ENCODE peak calls at places on chromosomes 7 and 10, in five cellular contexts. V is transverse colon, B is HepG2, Z is sigmoid colon, L is GM12891. S is an unnamed sample.

GRCh38 chr7:155317114-155317434 is 19.4 kb downstream of the INSIG1 start:
- DNase-seq in Z (no peak), B (no peak), V (no peak), L (no peak), S (no peak)

GRCh38 chr7:137990251-137990901 is 11.5 kb downstream of the CREB3L2 start:
- DNase-seq in Z (no peak), V (no peak), L (no peak), B (no peak), S (no peak)

GRCh38 chr10:90136731-90137316 is 435.4 kb downstream of the KIF20B start:
- DNase-seq in Z (no peak), B (no peak), L (no peak), V (no peak), S (no peak)

GRCh38 chr10:13555884-13556529 is 27.2 kb upstream of the BEND7 start:
- DNase-seq in L (no peak), V (no peak), B (no peak), Z (no peak), S (no peak)

GRCh38 chr7:120874722-120875121 is 16.8 kb upstream of the TSPAN12 start:
- DNase-seq in L (no peak), Z (no peak), V (no peak), B (no peak), S (no peak)

GRCh38 chr7:65265959-65266519 is 107.6 kb upstream of the ZNF92 start:
- DNase-seq in V (no peak), B (no peak), L (no peak), Z (no peak), S (no peak)

GRCh38 chr10:79378647-79379511 is 31.6 kb downstream of the PPIF start:
- DNase-seq in V (peak; percentile 6), L (no peak), Z (peak; percentile 72), B (no peak), S (no peak)

GRCh38 chr10:71520042-71520441 is 123.3 kb downstream of the CDH23 start:
- DNase-seq in V (no peak), B (no peak), Z (no peak), L (no peak), S (no peak)

GRCh38 chr7:149690688-149691446 is 82.5 kb downstream of the ZNF467 start:
- DNase-seq in L (no peak), Z (peak; percentile 69), V (no peak), B (peak; percentile 92), S (no peak)

GRCh38 chr10:42938351-42938750 is 138.5 kb upstream of the RET start:
- DNase-seq in Z (no peak), L (no peak), B (no peak), V (no peak), S (no peak)

GRCh38 chr7:15367897-15368296 is 193.9 kb downstream of the AGMO start:
- DNase-seq in V (no peak), B (no peak), Z (no peak), L (no peak), S (no peak)

GRCh38 chr10:775245-776075 is 86.0 kb upstream of the DIP2C start:
- DNase-seq in B (no peak), V (no peak), Z (peak; percentile 90), L (no peak), S (no peak)

GRCh38 chr10:86188796-86189558 is 177.6 kb downstream of the GRID1 start:
- DNase-seq in L (no peak), V (no peak), Z (no peak), B (no peak), S (no peak)

GRCh38 chr10:96619803-96620773 is 33.3 kb upstream of the TM9SF3 start:
- DNase-seq in L (no peak), Z (no peak), V (no peak), B (no peak), S (no peak)
- TF ChIP-seq POLR2AphosphoS5 in L (no peak), Z (no peak), V (no peak), B (no peak), S (no peak)

GRCh38 chr10:99852481-99853213 is 70.2 kb downstream of the ABCC2 start:
- DNase-seq in B (no peak), Z (no peak), L (no peak), V (no peak), S (no peak)
- TF ChIP-seq POLR2A in B (no peak), Z (no peak), L (no peak), V (no peak), S (no peak)

GRCh38 chr7:101924171-101924570 is 106.7 kb downstream of the CUX1 start:
- DNase-seq in Z (peak; percentile 83), V (no peak), L (no peak), B (no peak), S (no peak)
- TF ChIP-seq POLR2AphosphoS5 in Z (peak; percentile 57), V (peak; percentile 13), L (no peak), B (no peak), S (no peak)

GRCh38 chr7:1555046-1555812 is 776 bp downstream of the TMEM184A start:
- DNase-seq in B (peak; percentile 88), L (no peak), Z (no peak), V (peak; percentile 89), S (no peak)
- TF ChIP-seq POLR2A in B (peak; percentile 56), L (no peak), Z (no peak), V (peak; percentile 51), S (no peak)

S was measured in GM12892.